ENCODE peak calls at places on chromosomes 16 and 17, in five cellular contexts. J is mesenchymal stem cell, U is neural progenitor cell, M is tibial nerve, V is heart right ventricle. K is an unnamed sample.

GRCh38 chr17:80832266-80832676 is 159.4 kb upstream of the CHMP6 start:
- DNase-seq in J (peak; percentile 79), U (peak; percentile 42), M (peak; percentile 16), V (no peak), K (peak; percentile 89)

GRCh38 chr17:33725675-33726271 is 432.7 kb upstream of the ASIC2 start:
- DNase-seq in J (peak; percentile 12), U (peak; percentile 74), M (no peak), V (peak; percentile 29), K (no peak)

GRCh38 chr16:3625911-3626732 is 14.7 kb upstream of the SLX4 start:
- DNase-seq in J (no peak), U (no peak), M (no peak), V (no peak), K (no peak)

GRCh38 chr17:60664022-60664421 is 13.6 kb upstream of the BCAS3 start:
- DNase-seq in J (no peak), U (no peak), M (no peak), V (no peak), K (no peak)

GRCh38 chr16:56691885-56692284 is 9.6 kb downstream of the MT1X start:
- DNase-seq in J (no peak), U (no peak), M (no peak), V (no peak), K (no peak)

GRCh38 chr16:4767872-4768548 is 1.0 kb upstream of the ZNF500 start:
- DNase-seq in J (peak; percentile 68), U (no peak), M (peak; percentile 27), V (no peak), K (no peak)

GRCh38 chr17:80474231-80474932 is 2.0 kb downstream of the NPTX1 start:
- DNase-seq in J (peak; percentile 27), U (peak; percentile 67), M (no peak), V (no peak), K (no peak)

GRCh38 chr16:89700649-89701424 is 668 bp downstream of the SPATA2L start:
- DNase-seq in J (peak; percentile 65), U (peak; percentile 87), M (no peak), V (no peak), K (no peak)

GRCh38 chr16:81637336-81638235 is 141.5 kb upstream of the PLCG2 start:
- DNase-seq in J (no peak), U (no peak), M (no peak), V (no peak), K (no peak)

GRCh38 chr16:30838876-30839471 is 52.0 kb upstream of the ZNF629 start:
- DNase-seq in J (no peak), U (no peak), M (no peak), V (no peak), K (no peak)

GRCh38 chr17:82388223-82388921 is 16.8 kb downstream of the UTS2R start:
- DNase-seq in J (no peak), U (peak; percentile 39), M (no peak), V (no peak), K (no peak)

GRCh38 chr17:9522074-9522473 is 53.5 kb downstream of the STX8 start:
- DNase-seq in J (peak; percentile 67), U (peak; percentile 75), M (peak; percentile 18), V (no peak), K (peak; percentile 53)

GRCh38 chr17:28404007-28404406 is 2.0 kb downstream of the SLC46A1 start:
- DNase-seq in J (no peak), U (no peak), M (no peak), V (no peak), K (no peak)

GRCh38 chr16:54466233-54466632 is 179.6 kb upstream of the IRX3 start:
- DNase-seq in J (no peak), U (no peak), M (no peak), V (no peak), K (no peak)

GRCh38 chr17:66275651-66276050 is 26.8 kb upstream of the PRKCA start:
- DNase-seq in J (peak; percentile 78), U (no peak), M (no peak), V (no peak), K (peak; percentile 99)

GRCh38 chr16:35598696-35599332 is 2139.4 kb downstream of the TP53TG3F start:
- DNase-seq in J (no peak), U (no peak), M (no peak), V (no peak), K (no peak)

GRCh38 chr17:65857713-65858112 is 296.3 kb upstream of the AXIN2 start:
- DNase-seq in J (no peak), U (no peak), M (no peak), V (no peak), K (no peak)

GRCh38 chr16:82182237-82183003 is 12.4 kb upstream of the MPHOSPH6 start:
- DNase-seq in J (no peak), U (peak; percentile 4), M (no peak), V (no peak), K (no peak)

GRCh38 chr16:30139895-30140481 is 17.0 kb upstream of the MAPK3 start:
- DNase-seq in J (no peak), U (no peak), M (no peak), V (no peak), K (no peak)

GRCh38 chr17:81221842-81222619 is 734 bp downstream of the CEP131 start:
- DNase-seq in J (no peak), U (peak; percentile 52), M (no peak), V (no peak), K (no peak)

GRCh38 chr16:68075980-68076379 is 9.2 kb upstream of the NFATC3 start:
- DNase-seq in J (no peak), U (no peak), M (no peak), V (no peak), K (no peak)

GRCh38 chr17:45223541-45224528 is 2.1 kb downstream of the FMNL1 start:
- DNase-seq in J (no peak), U (no peak), M (no peak), V (no peak), K (no peak)

DNA sequence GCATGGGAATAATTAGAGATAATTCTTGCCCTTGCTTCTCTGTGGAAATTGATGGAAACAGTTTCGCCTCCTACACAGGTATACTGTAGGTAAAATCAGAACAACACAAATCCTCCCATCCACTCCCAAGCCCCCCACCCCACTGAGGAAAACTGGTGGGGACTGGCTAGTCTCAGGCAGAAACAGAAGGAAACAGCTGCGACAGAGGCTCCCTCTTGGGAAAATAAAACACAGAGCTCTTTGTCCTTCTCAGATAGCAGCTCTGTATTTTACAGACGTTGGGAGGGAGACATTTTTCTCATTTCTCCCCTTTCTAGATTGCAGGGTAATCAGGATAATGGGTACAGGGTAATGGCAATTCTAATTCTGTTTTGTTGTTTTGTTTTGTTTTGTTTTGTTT is 1.1 kb downstream of the SLFN13 start:
- DNase-seq in J (no peak), U (peak; percentile 17), M (no peak), V (no peak), K (no peak)
- H3K4me3 ChIP-seq in J (no peak overlapping the region), U (peak overlapping the region; percentile 47), M (peak overlapping the region; percentile 58), V (peak overlapping the region; percentile 63), K (no peak overlapping the region)

DNA sequence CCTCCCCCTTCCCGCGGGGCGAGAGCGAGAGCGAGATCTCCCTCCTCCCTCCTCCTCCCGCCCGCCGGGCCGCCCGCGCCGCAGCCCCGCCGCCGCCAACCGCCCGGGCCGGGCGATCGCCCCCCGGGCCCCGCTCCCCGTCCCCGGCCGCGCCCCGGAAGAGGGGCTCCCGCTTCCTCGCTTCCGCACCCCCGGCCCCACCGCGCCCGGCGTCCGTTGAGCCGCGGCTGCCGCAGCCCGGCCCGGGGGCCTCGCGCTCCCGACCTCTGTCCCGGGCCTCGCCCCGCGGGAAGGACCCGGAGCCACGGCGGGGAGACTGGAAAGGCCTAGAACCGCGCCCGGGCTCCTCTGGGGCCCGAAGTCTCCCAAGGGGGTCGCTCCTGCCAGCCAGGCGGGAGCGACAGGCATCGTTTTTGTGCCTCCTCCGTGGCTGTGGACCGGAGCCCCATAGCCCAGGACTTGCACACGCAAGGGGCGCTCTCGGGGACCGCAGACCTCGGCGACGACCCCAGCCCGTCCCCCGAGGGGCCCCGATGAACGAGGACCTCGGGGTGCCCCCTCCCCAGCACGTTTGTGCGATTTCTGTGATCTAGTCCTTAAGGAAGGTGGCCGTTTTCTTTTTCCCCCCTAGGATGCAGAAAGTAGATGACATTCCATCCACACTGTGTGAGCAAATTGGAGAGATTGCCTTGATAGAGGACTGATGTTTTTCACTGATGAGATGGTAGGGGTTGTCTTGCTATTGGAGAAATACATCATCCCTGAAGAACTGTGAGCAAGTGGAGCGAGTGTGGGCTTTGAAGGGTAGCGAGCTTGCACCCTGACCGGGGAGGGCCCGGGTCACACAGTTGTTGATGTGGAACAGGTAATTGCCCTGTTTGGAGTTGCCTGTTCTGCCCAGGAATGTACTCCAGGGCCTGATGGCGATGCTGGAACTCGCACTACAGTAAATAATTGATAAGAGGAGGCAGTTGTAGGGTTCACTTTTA is 610 bp downstream of the BANP start:
- DNase-seq in J (peak; percentile 41), U (no peak), M (no peak), V (peak; percentile 54), K (no peak)
- H3K4me1 ChIP-seq in J (peaks cover 23% of the 10 kb centered on the region), U (peaks cover 19% of the 10 kb centered on the region), M (peaks cover 47% of the 10 kb centered on the region), V (peaks cover 33% of the 10 kb centered on the region), K (peaks cover 20% of the 10 kb centered on the region)

GRCh38 chr17:46834846-46835245 is 16.4 kb upstream of the WNT3 start:
- DNase-seq in J (no peak), U (no peak), M (no peak), V (no peak), K (no peak)

GRCh38 chr17:46833840-46834208 is 15.3 kb upstream of the WNT3 start:
- DNase-seq in J (no peak), U (no peak), M (no peak), V (no peak), K (no peak)

GRCh38 chr17:46832306-46832895 is 13.9 kb upstream of the WNT3 start:
- DNase-seq in J (no peak), U (peak; percentile 85), M (no peak), V (no peak), K (no peak)

GRCh38 chr17:46831573-46832305 is 13.2 kb upstream of the WNT3 start:
- DNase-seq in J (no peak), U (no peak), M (no peak), V (no peak), K (no peak)

GRCh38 chr17:46832945-46833839 is 14.7 kb upstream of the WNT3 start:
- DNase-seq in J (no peak), U (peak; percentile 33), M (no peak), V (no peak), K (no peak)
- H3K4me3 ChIP-seq in J (no peak overlapping the region), U (no peak overlapping the region), M (no peak overlapping the region), V (no peak overlapping the region), K (no peak overlapping the region)

DNA sequence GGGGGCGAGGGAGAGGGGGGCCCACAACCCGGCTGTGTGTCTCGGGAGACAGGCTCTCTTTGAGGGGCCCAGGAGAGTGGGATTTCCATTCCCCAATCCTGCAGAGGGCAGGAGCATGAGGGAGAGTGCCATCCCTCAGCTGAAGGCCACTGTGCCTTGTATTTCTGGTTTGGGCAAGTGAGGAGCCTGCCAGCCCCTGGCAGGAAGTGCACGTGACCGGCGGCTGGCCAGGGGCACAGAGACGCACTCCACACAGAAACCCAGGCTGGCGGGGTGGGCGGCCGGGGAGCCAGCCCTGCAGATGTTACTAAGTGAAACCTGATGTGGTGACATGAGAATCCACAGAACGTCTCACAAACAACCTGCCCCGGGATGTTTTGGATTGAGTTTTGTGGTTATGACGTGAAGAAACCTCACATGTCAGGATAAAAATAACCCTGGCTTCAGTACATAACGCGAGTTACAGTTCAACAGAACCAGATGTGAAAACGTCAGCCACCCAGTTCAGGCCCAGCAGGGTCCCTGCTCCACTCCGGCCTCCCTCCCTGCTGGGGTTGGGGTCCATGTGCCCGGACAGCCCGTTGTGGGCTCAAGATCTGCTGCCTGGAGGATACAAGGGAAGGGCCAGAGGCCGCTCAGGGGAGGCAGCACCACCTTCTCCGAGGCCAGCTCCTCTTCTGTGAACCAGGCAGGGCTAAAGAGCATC is 51.7 kb upstream of the MTSS2 start:
- DNase-seq in J (peak; percentile 93), U (no peak), M (peak; percentile 64), V (peak; percentile 76), K (no peak)
- H3K4me1 ChIP-seq in J (peaks cover 66% of the 10 kb centered on the region), U (peaks cover 21% of the 10 kb centered on the region), M (peaks cover 30% of the 10 kb centered on the region), V (peaks cover 40% of the 10 kb centered on the region), K (peaks cover 18% of the 10 kb centered on the region)

K was measured in SJSA1.